ENCODE peak calls at places on chromosomes 4 and X, in four cellular contexts. T is H1, I is GM12878, G is HepG2. J is an unnamed sample.

GRCh38 chr4:153039542-153040185 is 103.5 kb downstream of the FHDC1 start:
- DNase-seq in T (no peak), I (no peak), G (peak), J (no peak)

GRCh38 chr4:119046263-119046662 is 89.4 kb upstream of the MYOZ2 start:
- DNase-seq in T (no peak), I (no peak), G (no peak), J (no peak)

GRCh38 chr4:113445286-113445685 is 316.3 kb downstream of the CAMK2D start:
- DNase-seq in T (no peak), I (no peak), G (no peak), J (no peak)

GRCh38 chr4:8079031-8079885 is 79.4 kb downstream of the ABLIM2 start:
- DNase-seq in T (no peak), I (no peak), G (no peak), J (peak)

GRCh38 chrX:47562615-47563243 is 1.7 kb downstream of the ARAF start:
- DNase-seq in T (no peak), I (no peak), G (no peak), J (no peak)

GRCh38 chr4:99946346-99947189 is at the start of gene DNAJB14:
- DNase-seq in T (no peak), I (no peak), G (peak), J (peak)

GRCh38 chr4:138242076-138242829 is at the start of gene SLC7A11:
- DNase-seq in T (peak), I (peak), G (peak), J (peak)

GRCh38 chrX:56728752-56729151 is 291 bp upstream of the NBDY start:
- DNase-seq in T (no peak), I (no peak), G (no peak), J (no peak)

GRCh38 chrX:106917830-106918500 is 2.2 kb upstream of the CLDN2 start:
- DNase-seq in T (no peak), I (no peak), G (no peak), J (no peak)
- TF ChIP-seq TCF12 in T (no peak), I (no peak), G (no peak), J (peak)

DNA sequence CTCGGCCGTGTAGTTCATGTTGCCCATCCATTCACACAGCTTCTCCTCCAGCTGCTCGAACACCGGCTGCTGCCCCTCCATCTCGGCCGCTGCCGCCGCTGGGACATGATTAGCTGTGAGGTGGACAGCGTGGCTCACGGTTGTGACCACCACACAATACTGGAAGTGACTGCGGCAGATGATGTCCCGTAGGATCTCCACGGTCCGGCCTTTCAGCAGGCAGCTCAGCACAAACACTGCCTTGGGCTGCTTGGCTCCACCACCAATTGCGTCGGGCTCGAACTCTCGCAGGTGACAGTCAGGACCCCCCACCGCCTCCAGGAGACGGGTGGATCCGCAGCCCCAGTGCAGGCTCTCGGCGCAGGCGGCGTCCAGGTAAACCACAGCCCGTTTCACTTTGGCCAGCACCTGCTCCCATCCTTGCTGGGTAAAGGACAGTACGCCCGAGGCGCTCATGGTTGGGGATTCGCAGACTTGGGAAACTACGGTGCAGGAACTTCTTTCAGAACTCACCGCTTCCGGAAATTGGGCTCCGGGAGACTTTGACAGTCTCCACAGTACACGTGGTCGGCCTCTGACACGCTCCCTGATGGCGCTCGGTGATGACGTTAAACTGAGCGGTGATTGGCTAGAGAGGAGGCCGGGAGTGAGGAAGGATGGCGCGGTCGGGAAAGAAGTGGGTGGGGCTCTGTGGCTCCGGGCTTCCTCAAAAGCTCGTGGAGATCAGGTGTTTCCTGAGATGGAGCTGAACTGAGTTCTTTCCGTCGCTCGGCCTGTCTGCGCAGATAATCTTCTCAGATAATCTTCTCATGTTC is at the start of gene SCFD2:
- DNase-seq in T (peak), I (peak), G (peak), J (peak)
- TF ChIP-seq POLR2AphosphoS5 in T (peak), I (peak), G (peak), J (peak)

DNA sequence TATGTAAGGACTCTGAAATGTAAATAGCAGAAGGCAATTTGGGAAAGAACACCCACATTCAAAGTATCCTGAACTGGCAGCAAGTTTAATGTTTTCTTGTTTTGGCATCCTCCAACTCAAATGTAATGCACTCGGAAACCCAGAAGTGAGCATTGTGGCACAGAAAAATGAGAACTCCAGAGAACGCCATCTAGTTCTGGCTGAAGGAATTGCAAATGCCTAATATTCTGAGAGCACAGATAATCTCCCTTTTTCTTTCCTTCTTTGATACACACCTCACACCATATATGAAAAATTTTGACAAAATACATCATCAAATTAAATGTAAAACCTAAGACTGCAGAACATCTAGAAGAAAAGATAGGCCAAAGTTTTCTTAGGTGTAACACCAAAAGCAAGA is 52.1 kb downstream of the PWWP3B start:
- DNase-seq in T (no peak), I (no peak), G (no peak), J (no peak)
- H3K4me3 ChIP-seq in T (no peak), I (no peak), G (no peak), J (no peak)

GRCh38 chrX:27680726-27681125 is 90.6 kb downstream of the DCAF8L2 start:
- DNase-seq in T (no peak), I (no peak), G (no peak), J (no peak)

GRCh38 chrX:27679281-27679680 is 89.1 kb downstream of the DCAF8L2 start:
- DNase-seq in T (no peak), I (no peak), G (no peak), J (no peak)

GRCh38 chrX:27671234-27671633 is 81.1 kb downstream of the DCAF8L2 start:
- DNase-seq in T (no peak), I (no peak), G (no peak), J (no peak)

GRCh38 chrX:27674491-27674890 is 84.3 kb downstream of the DCAF8L2 start:
- DNase-seq in T (no peak), I (no peak), G (no peak), J (no peak)

GRCh38 chrX:27675493-27675892 is 85.3 kb downstream of the DCAF8L2 start:
- DNase-seq in T (no peak), I (no peak), G (no peak), J (no peak)
- TF ChIP-seq TCF12 in T (no peak), I (no peak), G (no peak), J (no peak)

DNA sequence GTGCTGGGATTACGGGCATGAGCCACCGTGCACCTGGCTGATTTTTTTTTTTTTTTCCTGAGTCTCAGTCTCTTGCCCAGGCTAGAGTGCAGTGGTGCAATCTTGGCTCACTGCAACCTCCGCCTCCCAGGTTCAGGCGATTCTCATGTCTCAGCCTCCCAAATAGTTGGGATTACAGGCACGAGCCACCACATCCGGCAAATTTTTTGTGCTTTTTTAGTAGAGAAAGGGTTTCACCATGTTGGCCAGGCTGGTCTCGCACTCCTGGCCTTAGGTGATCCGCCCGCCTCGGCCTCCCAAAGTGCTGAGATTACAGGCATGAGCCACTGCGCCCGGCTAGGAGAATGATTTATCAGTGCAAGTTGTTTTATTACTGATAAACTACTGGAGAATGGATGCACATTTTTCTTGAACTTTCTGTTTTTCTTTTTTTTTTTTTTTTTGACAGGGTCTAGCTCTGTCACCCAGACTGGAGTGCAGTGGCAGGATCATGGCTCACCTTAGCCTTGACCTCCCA is 39.7 kb upstream of the DHRSX start:
- DNase-seq in T (no peak), I (no peak), G (no peak), J (no peak)
- TF ChIP-seq POLR2AphosphoS5 in T (no peak), I (no peak), G (no peak), J (no peak)

DNA sequence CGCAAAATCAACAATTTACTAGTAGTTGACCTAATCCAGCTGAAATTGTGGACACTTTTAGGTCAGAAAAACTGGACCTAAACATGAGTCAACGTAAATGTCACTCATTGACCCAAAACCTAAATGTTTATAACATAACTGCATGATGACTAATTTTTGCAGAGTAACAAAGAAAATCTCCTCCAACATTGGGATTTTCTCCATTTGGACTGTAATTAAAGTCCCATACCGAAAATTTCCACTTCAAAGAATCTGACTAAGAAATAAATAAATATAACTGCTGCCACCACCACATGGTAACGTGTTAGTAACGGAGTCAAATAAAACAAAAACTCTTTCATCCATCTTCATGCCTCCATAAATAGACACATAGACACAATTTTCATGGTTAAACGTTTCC is 1.9 kb downstream of the ADGRA3 start:
- DNase-seq in T (no peak), I (no peak), G (peak), J (no peak)
- H3K4me3 ChIP-seq in T (peak), I (no peak), G (peak), J (peak)

GRCh38 chr4:117755438-117755837 is 278.8 kb upstream of the NDST3 start:
- DNase-seq in T (no peak), I (no peak), G (no peak), J (no peak)
- TF ChIP-seq TCF12 in T (no peak), I (no peak), G (no peak), J (no peak)

J was measured in SK-N-SH.